ENCODE peak calls at places on chromosome 1, in seven cellular contexts. One of them, this sample, is unnamed.

GRCh38 chr1:7912743-7913557 is 27.7 kb downstream of the TNFRSF9 start:
- DNase-seq in adipocyte: no peak
- DNase-seq in T-cell: no peak
- DNase-seq in iPS DF 6.9: no peak
- DNase-seq in glutamatergic neuron: no peak
- DNase-seq in left cardiac atrium: no peak
- DNase-seq in amniotic epithelial cell: no peak
- DNase-seq in this sample: no peak

GRCh38 chr1:162353078-162353477 is 23.6 kb downstream of the SPATA46 start:
- DNase-seq in adipocyte: no peak
- DNase-seq in T-cell: no peak
- DNase-seq in iPS DF 6.9: no peak
- DNase-seq in glutamatergic neuron: no peak
- DNase-seq in left cardiac atrium: no peak
- DNase-seq in amniotic epithelial cell: no peak
- DNase-seq in this sample: no peak

GRCh38 chr1:160795951-160796383 is at the start of gene LY9:
- DNase-seq in adipocyte: no peak
- DNase-seq in T-cell: peak
- DNase-seq in iPS DF 6.9: no peak
- DNase-seq in glutamatergic neuron: no peak
- DNase-seq in left cardiac atrium: no peak
- DNase-seq in amniotic epithelial cell: no peak
- DNase-seq in this sample: no peak

GRCh38 chr1:77906146-77906545 is 17.7 kb downstream of the NEXN start:
- DNase-seq in adipocyte: no peak
- DNase-seq in T-cell: no peak
- DNase-seq in iPS DF 6.9: no peak
- DNase-seq in glutamatergic neuron: no peak
- DNase-seq in left cardiac atrium: no peak
- DNase-seq in amniotic epithelial cell: no peak
- DNase-seq in this sample: no peak

GRCh38 chr1:182249201-182249676 is 142.4 kb downstream of the GLUL start:
- DNase-seq in adipocyte: no peak
- DNase-seq in T-cell: no peak
- DNase-seq in iPS DF 6.9: no peak
- DNase-seq in glutamatergic neuron: peak
- DNase-seq in left cardiac atrium: no peak
- DNase-seq in amniotic epithelial cell: no peak
- DNase-seq in this sample: no peak

GRCh38 chr1:201317551-201317950 is 34.2 kb downstream of the PKP1 start:
- DNase-seq in adipocyte: no peak
- DNase-seq in T-cell: no peak
- DNase-seq in iPS DF 6.9: no peak
- DNase-seq in glutamatergic neuron: no peak
- DNase-seq in left cardiac atrium: no peak
- DNase-seq in amniotic epithelial cell: no peak
- DNase-seq in this sample: no peak

GRCh38 chr1:236057546-236057945 is 7.3 kb downstream of the NID1 start:
- DNase-seq in adipocyte: no peak
- DNase-seq in T-cell: no peak
- DNase-seq in iPS DF 6.9: no peak
- DNase-seq in glutamatergic neuron: no peak
- DNase-seq in left cardiac atrium: no peak
- DNase-seq in amniotic epithelial cell: no peak
- DNase-seq in this sample: no peak

GRCh38 chr1:47785561-47786271 is 211.5 kb downstream of the TRABD2B start:
- DNase-seq in adipocyte: no peak
- DNase-seq in T-cell: no peak
- DNase-seq in iPS DF 6.9: peak
- DNase-seq in glutamatergic neuron: peak
- DNase-seq in left cardiac atrium: peak
- DNase-seq in amniotic epithelial cell: peak
- DNase-seq in this sample: no peak

GRCh38 chr1:44775930-44776748 is 799 bp downstream of the RPS8 start:
- DNase-seq in adipocyte: peak
- DNase-seq in T-cell: no peak
- DNase-seq in iPS DF 6.9: no peak
- DNase-seq in glutamatergic neuron: no peak
- DNase-seq in left cardiac atrium: peak
- DNase-seq in amniotic epithelial cell: no peak
- DNase-seq in this sample: no peak

GRCh38 chr1:153390938-153391710 is at the start of gene S100A8:
- DNase-seq in adipocyte: no peak
- DNase-seq in T-cell: no peak
- DNase-seq in iPS DF 6.9: no peak
- DNase-seq in glutamatergic neuron: no peak
- DNase-seq in left cardiac atrium: peak
- DNase-seq in amniotic epithelial cell: peak
- DNase-seq in this sample: no peak

GRCh38 chr1:40618108-40618507 is 47.4 kb downstream of the RIMS3 start:
- DNase-seq in adipocyte: peak
- DNase-seq in T-cell: no peak
- DNase-seq in iPS DF 6.9: no peak
- DNase-seq in glutamatergic neuron: no peak
- DNase-seq in left cardiac atrium: no peak
- DNase-seq in amniotic epithelial cell: no peak
- DNase-seq in this sample: no peak

GRCh38 chr1:56430141-56430839 is 149.1 kb downstream of the PLPP3 start:
- DNase-seq in adipocyte: no peak
- DNase-seq in T-cell: no peak
- DNase-seq in iPS DF 6.9: no peak
- DNase-seq in glutamatergic neuron: no peak
- DNase-seq in left cardiac atrium: no peak
- DNase-seq in amniotic epithelial cell: no peak
- DNase-seq in this sample: no peak

GRCh38 chr1:229192031-229192430 is 78.9 kb upstream of the RAB4A start:
- DNase-seq in adipocyte: peak
- DNase-seq in T-cell: no peak
- DNase-seq in iPS DF 6.9: no peak
- DNase-seq in glutamatergic neuron: no peak
- DNase-seq in left cardiac atrium: no peak
- DNase-seq in amniotic epithelial cell: peak
- DNase-seq in this sample: no peak

GRCh38 chr1:221449801-221450470 is 292.0 kb downstream of the DUSP10 start:
- DNase-seq in adipocyte: peak
- DNase-seq in T-cell: no peak
- DNase-seq in iPS DF 6.9: no peak
- DNase-seq in glutamatergic neuron: no peak
- DNase-seq in left cardiac atrium: no peak
- DNase-seq in amniotic epithelial cell: peak
- DNase-seq in this sample: no peak

GRCh38 chr1:22557341-22557950 is 5.8 kb upstream of the EPHA8 start:
- DNase-seq in adipocyte: no peak
- DNase-seq in T-cell: no peak
- DNase-seq in iPS DF 6.9: no peak
- DNase-seq in glutamatergic neuron: no peak
- DNase-seq in left cardiac atrium: no peak
- DNase-seq in amniotic epithelial cell: no peak
- DNase-seq in this sample: no peak

GRCh38 chr1:51648180-51649109 is 31.6 kb downstream of the OSBPL9 start:
- DNase-seq in adipocyte: peak
- DNase-seq in T-cell: no peak
- DNase-seq in iPS DF 6.9: no peak
- DNase-seq in glutamatergic neuron: no peak
- DNase-seq in left cardiac atrium: no peak
- DNase-seq in amniotic epithelial cell: peak
- DNase-seq in this sample: no peak

GRCh38 chr1:117427297-117427696 is 60.0 kb downstream of the MAN1A2 start:
- DNase-seq in adipocyte: no peak
- DNase-seq in T-cell: no peak
- DNase-seq in iPS DF 6.9: no peak
- DNase-seq in glutamatergic neuron: no peak
- DNase-seq in left cardiac atrium: no peak
- DNase-seq in amniotic epithelial cell: no peak
- DNase-seq in this sample: no peak

GRCh38 chr1:23720256-23720995 is 22.8 kb upstream of the ELOA start:
- DNase-seq in adipocyte: no peak
- DNase-seq in T-cell: no peak
- DNase-seq in iPS DF 6.9: no peak
- DNase-seq in glutamatergic neuron: no peak
- DNase-seq in left cardiac atrium: no peak
- DNase-seq in amniotic epithelial cell: no peak
- DNase-seq in this sample: no peak

This sample was measured in DMS 273 treated with DMSO at 0.1 percent for 48 hours.